ENCODE peak calls at places on chromosomes 16 and 17, in four cellular contexts. O is GM12878, C is SK-N-SH, N is HepG2. A is an unnamed sample.

GRCh38 chr16:87416826-87417471 is 24.8 kb downstream of the MAP1LC3B start:
- DNase-seq in O (no peak), C (peak), N (peak), A (no peak)

GRCh38 chr16:87133966-87134945 is 182.9 kb downstream of the C16orf95 start:
- DNase-seq in O (no peak), N (no peak), C (no peak), A (no peak)

GRCh38 chr16:85413713-85414663 is 199.1 kb upstream of the GSE1 start:
- DNase-seq in N (no peak), C (no peak), O (no peak), A (no peak)

GRCh38 chr16:12265168-12265567 is 288.6 kb downstream of the SNX29 start:
- DNase-seq in N (no peak), C (no peak), O (no peak), A (no peak)

GRCh38 chr16:64983983-64984382 is 137.9 kb downstream of the CDH11 start:
- DNase-seq in N (peak), O (no peak), C (peak), A (no peak)

GRCh38 chr17:39769974-39770587 is 32.3 kb downstream of the GRB7 start:
- DNase-seq in C (no peak), N (peak), O (peak), A (peak)

GRCh38 chr16:13866073-13866472 is 53.9 kb upstream of the ERCC4 start:
- DNase-seq in N (peak), O (no peak), C (peak), A (peak)

GRCh38 chr17:17416400-17417360 is 60.1 kb upstream of the MED9 start:
- DNase-seq in C (no peak), O (no peak), N (peak), A (no peak)

GRCh38 chr17:76554131-76554530 is 14.3 kb downstream of the PRCD start:
- DNase-seq in O (no peak), C (no peak), N (no peak), A (no peak)

GRCh38 chr17:49996495-49997255 is 1.7 kb upstream of the DLX3 start:
- DNase-seq in N (no peak), C (peak), O (no peak), A (no peak)

GRCh38 chr16:22635345-22635744 is 124.7 kb downstream of the NPIPB5 start:
- DNase-seq in N (no peak), C (no peak), O (no peak), A (no peak)

GRCh38 chr16:70746708-70747424 is 54.1 kb downstream of the VAC14 start:
- DNase-seq in C (no peak), N (peak), O (no peak), A (peak)

GRCh38 chr16:70160388-70160787 is 13.2 kb upstream of the CLEC18C start:
- DNase-seq in C (peak), O (no peak), N (no peak), A (no peak)

GRCh38 chr16:424033-424622 is 1.3 kb upstream of the RAB11FIP3 start:
- DNase-seq in N (peak), O (no peak), C (no peak), A (no peak)

GRCh38 chr16:79651363-79651762 is 50.8 kb upstream of the MAF start:
- DNase-seq in C (no peak), O (no peak), N (no peak), A (no peak)

GRCh38 chr16:4506450-4506849 is 30.3 kb downstream of the HMOX2 start:
- DNase-seq in C (peak), N (peak), O (peak), A (peak)

GRCh38 chr16:593406-593805 is 3.5 kb downstream of the RAB40C start:
- DNase-seq in N (no peak), O (no peak), C (no peak), A (no peak)

GRCh38 chr16:83200005-83200779 is 573.4 kb downstream of the CDH13 start:
- DNase-seq in O (no peak), C (no peak), N (no peak), A (no peak)

GRCh38 chr17:81398855-81399451 is 3.7 kb downstream of the BAHCC1 start:
- DNase-seq in O (no peak), C (no peak), N (no peak), A (no peak)

GRCh38 chr16:180101-180920 is at the start of gene HBQ1:
- DNase-seq in N (peak), C (peak), O (no peak), A (no peak)

GRCh38 chr17:27888945-27889344 is 4.2 kb downstream of the LYRM9 start:
- DNase-seq in O (no peak), C (no peak), N (peak), A (no peak)

GRCh38 chr17:34626141-34626681 is 46.8 kb downstream of the TMEM132E start:
- DNase-seq in N (no peak), C (no peak), O (no peak), A (no peak)
- TF ChIP-seq SIN3A in N (no peak), C (no peak), O (no peak), A (no peak)

GRCh38 chr17:64216385-64217248 is 46.4 kb downstream of the TEX2 start:
- DNase-seq in C (peak), N (peak), O (peak), A (no peak)
- TF ChIP-seq CTCF in C (peak), N (peak), O (peak), A (peak)

DNA sequence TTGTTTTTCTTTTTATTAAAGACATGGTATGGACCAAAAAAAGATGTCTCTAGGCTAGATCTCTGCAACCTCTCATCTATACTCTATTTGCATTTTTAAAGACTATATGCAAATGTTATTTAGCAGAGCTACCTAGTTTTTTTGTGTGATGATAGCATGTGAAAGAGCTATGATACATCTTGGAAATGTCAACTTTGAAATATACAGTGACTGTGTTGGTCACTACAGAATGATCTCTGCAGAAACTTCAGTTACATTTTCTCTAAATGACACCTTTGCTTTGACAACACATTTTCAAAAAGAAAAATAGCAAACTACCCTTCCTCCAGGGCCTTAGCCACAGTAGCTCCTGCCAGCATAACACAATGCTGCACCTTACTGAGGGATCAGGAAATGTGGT is 86.6 kb downstream of the PRKCB start:
- DNase-seq in C (no peak), N (no peak), O (no peak), A (no peak)
- TF ChIP-seq MAX in C (no peak), N (no peak), O (no peak), A (no peak)

GRCh38 chr17:1241904-1242303 is 28.3 kb upstream of the BHLHA9 start:
- DNase-seq in O (no peak), C (peak), N (no peak), A (no peak)
- TF ChIP-seq SIN3A in O (no peak), C (no peak), N (no peak), A (no peak)

DNA sequence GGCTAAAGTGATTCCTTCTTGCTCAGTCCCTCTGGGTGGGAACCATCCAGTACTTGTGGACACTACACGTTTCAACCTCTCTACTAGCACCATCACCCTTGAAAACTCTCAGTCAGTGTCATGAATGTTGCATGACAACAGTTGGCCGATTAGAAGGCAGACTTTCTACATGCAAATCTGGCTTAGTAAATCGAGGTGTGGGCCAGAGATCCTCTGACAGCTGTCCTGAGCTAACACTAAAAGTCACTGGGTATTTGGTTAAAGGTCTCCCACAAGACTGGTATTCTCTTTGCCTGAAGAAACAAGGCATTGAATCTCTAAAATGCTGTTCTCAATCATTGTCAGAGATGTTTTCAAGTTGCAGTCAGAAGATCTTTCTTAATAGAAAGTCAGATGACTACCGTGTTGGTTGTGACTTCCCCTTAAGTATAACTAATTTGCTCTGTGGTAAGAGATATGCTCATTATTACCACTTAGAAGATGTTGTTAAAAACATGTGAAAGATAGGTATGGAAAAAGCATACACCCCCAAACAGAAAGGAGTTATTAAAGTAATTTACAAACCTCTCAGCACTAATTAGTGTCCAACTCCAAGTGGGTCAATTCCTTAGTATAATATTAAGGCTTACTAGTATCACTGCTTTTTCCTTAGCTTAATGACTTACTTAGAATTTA is 62.3 kb downstream of the WNT3 start:
- DNase-seq in C (no peak), N (no peak), O (no peak), A (no peak)
- TF ChIP-seq CTCF in C (no peak), N (no peak), O (no peak), A (no peak)

GRCh38 chr17:6910987-6911603 is 79.6 kb upstream of the TEKT1 start:
- DNase-seq in C (peak), O (no peak), N (peak), A (peak)
- TF ChIP-seq MAX in C (no peak), O (no peak), N (no peak), A (no peak)

A was measured in HCT116.